ENCODE peak calls at places on chromosomes 12 and 14, in seven cellular contexts. C is AG04449; G is HCEC 1CT; B is naive thymus-derived CD4-positive, alpha-beta T cell; S is putamen; M is GM13976; N is LHCN-M2. Q is an unnamed sample.

GRCh38 chr14:96626916-96627315 is 124.7 kb downstream of the PAPOLA start:
- DNase-seq in C (no peak), G (no peak), B (peak; percentile 25), S (no peak), M (no peak), N (no peak), Q (no peak)

GRCh38 chr14:105250986-105251385 is 2.7 kb downstream of the BTBD6 start:
- DNase-seq in C (no peak), G (no peak), B (no peak), S (no peak), M (no peak), N (no peak), Q (no peak)

GRCh38 chr12:91813701-91814100 is 331.9 kb downstream of the BTG1 start:
- DNase-seq in C (no peak), G (peak; percentile 38), B (no peak), S (no peak), M (no peak), N (peak; percentile 12), Q (no peak)

GRCh38 chr14:94707494-94707893 is 62.4 kb downstream of the GSC start:
- DNase-seq in C (no peak), G (no peak), B (no peak), S (no peak), M (no peak), N (no peak), Q (no peak)

GRCh38 chr12:98645572-98646067 is 530 bp downstream of the APAF1 start:
- DNase-seq in C (no peak), G (peak; percentile 26), B (no peak), S (peak; percentile 22), M (no peak), N (peak; percentile 14), Q (peak; percentile 44)

GRCh38 chr12:109718390-109718789 is 4.8 kb downstream of the FAM222A start:
- DNase-seq in C (no peak), G (no peak), B (no peak), S (no peak), M (no peak), N (no peak), Q (no peak)

GRCh38 chr12:10385181-10385613 is 4.6 kb downstream of the KLRK1 start:
- DNase-seq in C (peak; percentile 54), G (peak; percentile 95), B (no peak), S (no peak), M (no peak), N (peak; percentile 88), Q (no peak)

GRCh38 chr12:117148642-117149041 is 41.6 kb downstream of the FBXO21 start:
- DNase-seq in C (no peak), G (no peak), B (peak; percentile 34), S (no peak), M (no peak), N (no peak), Q (no peak)

GRCh38 chr14:68924392-68925158 is 54.5 kb downstream of the ACTN1 start:
- DNase-seq in C (no peak), G (no peak), B (no peak), S (no peak), M (no peak), N (no peak), Q (no peak)

GRCh38 chr12:49626169-49626835 is 2.9 kb downstream of the PRPF40B start:
- DNase-seq in C (no peak), G (no peak), B (peak; percentile 25), S (peak; percentile 76), M (no peak), N (no peak), Q (no peak)

GRCh38 chr12:104637616-104638015 is 180.9 kb downstream of the CHST11 start:
- DNase-seq in C (no peak), G (no peak), B (no peak), S (no peak), M (no peak), N (no peak), Q (no peak)

GRCh38 chr14:50756300-50756699 is 74.7 kb downstream of the NIN start:
- DNase-seq in C (no peak), G (no peak), B (no peak), S (no peak), M (no peak), N (no peak), Q (no peak)

GRCh38 chr12:7031306-7031705 is 13.0 kb upstream of the LPCAT3 start:
- DNase-seq in C (no peak), G (no peak), B (no peak), S (no peak), M (no peak), N (no peak), Q (no peak)

GRCh38 chr12:82555699-82556098 is 131.0 kb upstream of the TMTC2 start:
- DNase-seq in C (no peak), G (no peak), B (no peak), S (no peak), M (no peak), N (no peak), Q (no peak)

GRCh38 chr12:117854339-117855012 is 114.3 kb downstream of the KSR2 start:
- DNase-seq in C (no peak), G (peak; percentile 40), B (peak; percentile 45), S (no peak), M (peak; percentile 67), N (peak; percentile 48), Q (peak; percentile 68)

GRCh38 chr12:124480469-124481256 is 86.7 kb downstream of the NCOR2 start:
- DNase-seq in C (no peak), G (no peak), B (peak; percentile 50), S (no peak), M (peak; percentile 89), N (peak; percentile 74), Q (no peak)

GRCh38 chr12:19222566-19222965 is 93.0 kb downstream of the PLEKHA5 start:
- DNase-seq in C (no peak), G (no peak), B (no peak), S (no peak), M (no peak), N (no peak), Q (no peak)

GRCh38 chr12:67077617-67078016 is 191.5 kb upstream of the CAND1 start:
- DNase-seq in C (no peak), G (no peak), B (no peak), S (no peak), M (no peak), N (peak; percentile 33), Q (peak; percentile 20)

GRCh38 chr14:78254911-78255431 is 84.8 kb downstream of the NRXN3 start:
- DNase-seq in C (peak; percentile 33), G (no peak), B (peak; percentile 25), S (no peak), M (no peak), N (no peak), Q (no peak)

GRCh38 chr14:87690076-87690661 is 302.8 kb downstream of the GALC start:
- DNase-seq in C (no peak), G (no peak), B (no peak), S (no peak), M (no peak), N (no peak), Q (no peak)

GRCh38 chr14:56491299-56492285 is 88.0 kb upstream of the TMEM260 start:
- DNase-seq in C (no peak), G (peak; percentile 31), B (no peak), S (peak; percentile 19), M (no peak), N (peak; percentile 72), Q (peak; percentile 71)

GRCh38 chr14:20757963-20758362 is 10.2 kb upstream of the EDDM3B start:
- DNase-seq in C (no peak), G (no peak), B (no peak), S (peak; percentile 27), M (peak; percentile 28), N (no peak), Q (no peak)

Q was measured in RKO.